ENCODE peak calls at places on chromosomes 11 and 22, in eight cellular contexts. Z, S, Y, P, N, W, O and V are unnamed samples.

GRCh38 chr11:87281496-87281895 is 243.8 kb downstream of the TMEM135 start:
- DNase-seq in Z (no peak), S (peak; percentile 66), Y (peak; percentile 77), P (no peak), N (peak; percentile 35), W (no peak), O (peak; percentile 91), V (no peak)

GRCh38 chr11:65860278-65861164 is at the start of gene MUS81:
- DNase-seq in Z (peak; percentile 98), S (peak; percentile 97), Y (peak; percentile 97), P (peak; percentile 98), N (peak; percentile 95), W (peak; percentile 99), O (peak; percentile 99), V (peak; percentile 98)

GRCh38 chr11:112504056-112504455 is 243.4 kb upstream of the PLET1 start:
- DNase-seq in Z (no peak), S (peak; percentile 41), Y (peak; percentile 28), P (no peak), N (peak; percentile 51), W (no peak), O (no peak), V (no peak)

GRCh38 chr11:86802601-86803051 is 2.3 kb downstream of the PRSS23 start:
- DNase-seq in Z (no peak), S (peak; percentile 47), Y (peak; percentile 57), P (no peak), N (peak; percentile 50), W (peak; percentile 25), O (peak; percentile 68), V (no peak)

GRCh38 chr11:16280256-16280682 is 76.1 kb downstream of the SOX6 start:
- DNase-seq in Z (no peak), S (no peak), Y (no peak), P (peak; percentile 58), N (no peak), W (no peak), O (peak; percentile 6), V (no peak)

GRCh38 chr11:62372871-62373270 is 35.6 kb downstream of the ASRGL1 start:
- DNase-seq in Z (no peak), S (no peak), Y (no peak), P (no peak), N (no peak), W (no peak), O (no peak), V (no peak)

GRCh38 chr11:130131957-130132850 is 27.4 kb upstream of the ST14 start:
- DNase-seq in Z (no peak), S (peak; percentile 66), Y (peak; percentile 66), P (no peak), N (peak; percentile 67), W (peak; percentile 67), O (peak; percentile 81), V (no peak)

GRCh38 chr11:120432056-120433018 is 79.2 kb upstream of the GRIK4 start:
- DNase-seq in Z (no peak), S (peak; percentile 99), Y (peak; percentile 100), P (no peak), N (peak; percentile 99), W (no peak), O (peak; percentile 98), V (no peak)

GRCh38 chr22:26579331-26579886 is 10.5 kb downstream of the TPST2 start:
- DNase-seq in Z (no peak), S (no peak), Y (no peak), P (no peak), N (no peak), W (no peak), O (no peak), V (no peak)

GRCh38 chr11:69911310-69912160 is 92.3 kb upstream of the FGF3 start:
- DNase-seq in Z (no peak), S (no peak), Y (no peak), P (peak; percentile 58), N (no peak), W (peak; percentile 14), O (no peak), V (peak; percentile 86)

GRCh38 chr22:36364255-36365019 is 23.3 kb downstream of the MYH9 start:
- DNase-seq in Z (no peak), S (no peak), Y (no peak), P (no peak), N (no peak), W (no peak), O (no peak), V (no peak)

GRCh38 chr22:39528080-39528661 is 4.4 kb downstream of the RPS19BP1 start:
- DNase-seq in Z (peak; percentile 25), S (no peak), Y (no peak), P (peak; percentile 55), N (peak; percentile 46), W (no peak), O (no peak), V (no peak)

GRCh38 chr22:17366830-17367229 is 2.4 kb upstream of the CECR2 start:
- DNase-seq in Z (peak; percentile 41), S (no peak), Y (no peak), P (peak; percentile 75), N (no peak), W (peak; percentile 78), O (no peak), V (no peak)

GRCh38 chr11:131977231-131977630 is 606.8 kb downstream of the NTM start:
- DNase-seq in Z (no peak), S (peak; percentile 73), Y (peak; percentile 43), P (no peak), N (peak; percentile 90), W (no peak), O (peak; percentile 23), V (no peak)
- TF ChIP-seq CTCF in Z (no peak), S (no peak), Y (no peak), P (no peak), N (no peak), W (no peak), O (no peak), V (no peak)

GRCh38 chr22:22709719-22710445 is 65.5 kb downstream of the GGTLC2 start:
- DNase-seq in Z (no peak), S (no peak), Y (no peak), P (no peak), N (no peak), W (peak; percentile 87), O (no peak), V (no peak)
- TF ChIP-seq CTCF in Z (no peak), S (no peak), Y (peak; percentile 35), P (no peak), N (peak; percentile 56), W (peak; percentile 7), O (peak; percentile 32), V (peak; percentile 21)

GRCh38 chr22:31872209-31872608 is 72.1 kb upstream of the YWHAH start:
- DNase-seq in Z (no peak), S (no peak), Y (no peak), P (no peak), N (no peak), W (peak; percentile 43), O (peak; percentile 30), V (no peak)
- TF ChIP-seq CTCF in Z (no peak), S (no peak), Y (no peak), P (peak; percentile 7), N (peak; percentile 18), W (no peak), O (peak; percentile 25), V (peak; percentile 31)

GRCh38 chr11:89613916-89614315 is 96.2 kb upstream of the TRIM77 start:
- DNase-seq in Z (no peak), S (peak; percentile 25), Y (no peak), P (no peak), N (peak; percentile 9), W (no peak), O (no peak), V (no peak)
- TF ChIP-seq CTCF in Z (no peak), S (no peak), Y (no peak), P (no peak), N (no peak), W (no peak), O (no peak), V (no peak)

DNA sequence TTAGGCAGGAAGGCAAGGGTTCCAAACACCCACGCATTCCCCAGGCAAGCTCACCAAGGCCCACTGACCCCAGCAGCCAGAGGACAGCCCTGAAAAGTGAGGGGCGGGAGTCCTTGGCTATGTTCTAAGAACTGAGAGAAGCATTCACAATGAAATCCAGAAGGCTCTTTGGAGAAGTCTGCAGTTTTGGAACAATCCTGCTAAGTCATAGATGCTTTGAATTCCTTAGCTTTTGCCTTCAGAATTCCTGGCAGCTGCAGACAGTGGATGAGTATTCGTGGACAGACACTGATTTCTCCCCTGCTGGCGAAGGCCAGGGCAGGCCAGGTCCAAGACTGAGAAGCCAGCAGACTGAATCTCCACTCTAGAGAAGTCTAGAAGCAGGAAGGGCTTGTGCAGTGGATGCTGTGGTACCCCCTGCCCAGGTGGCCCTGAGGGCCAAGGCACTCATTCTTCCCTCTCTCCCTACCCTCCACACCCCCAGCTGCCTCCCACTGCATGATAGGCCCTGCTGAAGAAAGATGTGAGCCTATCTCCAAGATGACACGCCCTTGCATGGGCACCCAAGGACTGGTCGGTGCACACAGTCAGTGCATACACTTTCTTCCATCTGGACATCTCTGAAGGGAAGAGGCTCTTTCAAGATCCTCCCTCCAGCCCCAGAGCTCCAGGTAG is 133.2 kb upstream of the TEAD1 start:
- DNase-seq in Z (no peak), S (peak; percentile 96), Y (peak; percentile 94), P (no peak), N (peak; percentile 91), W (no peak), O (peak; percentile 89), V (no peak)
- TF ChIP-seq CTCF in Z (no peak), S (peak; percentile 76), Y (peak; percentile 42), P (no peak), N (peak; percentile 62), W (no peak), O (peak; percentile 50), V (peak; percentile 62)

GRCh38 chr11:64099436-64099835 is 63.7 kb downstream of the FLRT1 start:
- DNase-seq in Z (no peak), S (no peak), Y (no peak), P (no peak), N (no peak), W (no peak), O (no peak), V (no peak)

GRCh38 chr11:64102005-64102738 is 63.7 kb downstream of the MACROD1 start:
- DNase-seq in Z (no peak), S (peak; percentile 34), Y (no peak), P (peak; percentile 76), N (no peak), W (no peak), O (no peak), V (no peak)

GRCh38 chr11:64100782-64101358 is 65.0 kb downstream of the MACROD1 start:
- DNase-seq in Z (no peak), S (no peak), Y (no peak), P (no peak), N (no peak), W (no peak), O (no peak), V (no peak)

GRCh38 chr11:64101461-64101860 is 64.5 kb downstream of the MACROD1 start:
- DNase-seq in Z (no peak), S (peak; percentile 23), Y (no peak), P (no peak), N (no peak), W (no peak), O (no peak), V (no peak)

DNA sequence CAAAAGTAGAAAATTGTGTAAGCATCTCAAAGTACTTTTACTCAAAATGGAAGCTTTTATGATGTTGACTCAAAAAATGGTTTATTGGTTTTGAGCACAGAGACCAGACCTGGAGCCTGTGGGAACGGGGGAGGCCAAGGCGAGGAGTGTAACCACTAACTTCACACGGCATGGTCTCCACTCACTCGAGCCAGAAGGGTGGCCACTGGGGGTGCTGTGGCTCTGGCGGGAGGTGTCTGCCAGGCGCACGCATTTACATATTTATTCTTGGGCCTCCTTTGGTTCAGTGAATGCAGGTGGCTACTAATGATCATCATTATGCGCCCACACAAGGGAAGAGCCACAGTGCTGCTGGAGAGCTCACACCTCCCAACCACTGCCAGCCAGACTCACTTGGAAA is 64.6 kb downstream of the FLRT1 start:
- DNase-seq in Z (no peak), S (no peak), Y (no peak), P (no peak), N (no peak), W (peak; percentile 62), O (no peak), V (no peak)
- TF ChIP-seq CTCF in Z (no peak), S (peak; percentile 3), Y (peak; percentile 13), P (no peak), N (peak; percentile 32), W (no peak), O (peak; percentile 19), V (no peak)